ENCODE peak calls at places on chromosomes 12 and 14, in ten cellular contexts. One of them, this sample, is unnamed.

GRCh38 chr12:83664650-83665049 is 977.9 kb downstream of the TMTC2 start:
- DNase-seq in suprapubic skin: no peak
- DNase-seq in SK-N-SH: peak
- DNase-seq in transverse colon: no peak
- DNase-seq in HCT116: no peak
- DNase-seq in K562: no peak
- DNase-seq in GM23338: no peak
- DNase-seq in endothelial cell of umbilical vein: no peak
- DNase-seq in sigmoid colon: no peak
- DNase-seq in prostate gland: no peak
- DNase-seq in this sample: no peak

GRCh38 chr12:6697584-6698351 is 2.8 kb downstream of the PIANP start:
- DNase-seq in suprapubic skin: no peak
- DNase-seq in transverse colon: peak
- DNase-seq in endothelial cell of umbilical vein: peak
- DNase-seq in SK-N-SH: peak
- DNase-seq in K562: peak
- DNase-seq in prostate gland: no peak
- DNase-seq in HCT116: peak
- DNase-seq in sigmoid colon: peak
- DNase-seq in GM23338: peak
- DNase-seq in this sample: no peak

GRCh38 chr12:128966411-128966810 is 113.1 kb downstream of the GLT1D1 start:
- DNase-seq in prostate gland: no peak
- DNase-seq in transverse colon: no peak
- DNase-seq in HCT116: no peak
- DNase-seq in sigmoid colon: no peak
- DNase-seq in GM23338: no peak
- DNase-seq in SK-N-SH: no peak
- DNase-seq in K562: no peak
- DNase-seq in endothelial cell of umbilical vein: no peak
- DNase-seq in suprapubic skin: no peak
- DNase-seq in this sample: no peak

GRCh38 chr12:74412607-74413230 is 124.9 kb upstream of the ATXN7L3B start:
- DNase-seq in GM23338: peak
- DNase-seq in endothelial cell of umbilical vein: peak
- DNase-seq in prostate gland: no peak
- DNase-seq in HCT116: peak
- DNase-seq in K562: peak
- DNase-seq in sigmoid colon: no peak
- DNase-seq in SK-N-SH: no peak
- DNase-seq in suprapubic skin: no peak
- DNase-seq in transverse colon: no peak
- DNase-seq in this sample: no peak

GRCh38 chr14:105389976-105390848 is 8.1 kb upstream of the TEX22 start:
- DNase-seq in suprapubic skin: no peak
- DNase-seq in K562: no peak
- DNase-seq in sigmoid colon: no peak
- DNase-seq in endothelial cell of umbilical vein: no peak
- DNase-seq in HCT116: no peak
- DNase-seq in GM23338: no peak
- DNase-seq in transverse colon: no peak
- DNase-seq in prostate gland: no peak
- DNase-seq in SK-N-SH: no peak
- DNase-seq in this sample: no peak

GRCh38 chr12:79691299-79692248 is 810 bp upstream of the PAWR start:
- DNase-seq in endothelial cell of umbilical vein: peak
- DNase-seq in suprapubic skin: no peak
- DNase-seq in GM23338: no peak
- DNase-seq in sigmoid colon: no peak
- DNase-seq in prostate gland: peak
- DNase-seq in SK-N-SH: peak
- DNase-seq in K562: no peak
- DNase-seq in HCT116: no peak
- DNase-seq in transverse colon: peak
- DNase-seq in this sample: no peak

GRCh38 chr14:74571901-74572828 is 39.9 kb downstream of the LTBP2 start:
- DNase-seq in K562: no peak
- DNase-seq in GM23338: no peak
- DNase-seq in endothelial cell of umbilical vein: peak
- DNase-seq in transverse colon: peak
- DNase-seq in prostate gland: no peak
- DNase-seq in SK-N-SH: no peak
- DNase-seq in HCT116: peak
- DNase-seq in suprapubic skin: no peak
- DNase-seq in sigmoid colon: no peak
- DNase-seq in this sample: no peak

GRCh38 chr14:104431929-104432541 is 147.5 kb upstream of the C14orf180 start:
- DNase-seq in sigmoid colon: peak
- DNase-seq in transverse colon: no peak
- DNase-seq in HCT116: no peak
- DNase-seq in GM23338: no peak
- DNase-seq in K562: no peak
- DNase-seq in endothelial cell of umbilical vein: no peak
- DNase-seq in SK-N-SH: no peak
- DNase-seq in prostate gland: no peak
- DNase-seq in suprapubic skin: peak
- DNase-seq in this sample: no peak

GRCh38 chr14:52706286-52706685 is 714 bp upstream of the PSMC6 start:
- DNase-seq in endothelial cell of umbilical vein: peak
- DNase-seq in prostate gland: no peak
- DNase-seq in suprapubic skin: no peak
- DNase-seq in GM23338: peak
- DNase-seq in HCT116: no peak
- DNase-seq in SK-N-SH: peak
- DNase-seq in K562: peak
- DNase-seq in sigmoid colon: no peak
- DNase-seq in transverse colon: no peak
- DNase-seq in this sample: no peak

GRCh38 chr12:123389560-123390351 is 5.8 kb downstream of the KMT5A start:
- DNase-seq in prostate gland: peak
- DNase-seq in SK-N-SH: peak
- DNase-seq in GM23338: peak
- DNase-seq in transverse colon: peak
- DNase-seq in K562: peak
- DNase-seq in endothelial cell of umbilical vein: peak
- DNase-seq in suprapubic skin: peak
- DNase-seq in HCT116: no peak
- DNase-seq in sigmoid colon: peak
- DNase-seq in this sample: no peak

GRCh38 chr12:39722511-39722910 is 102.9 kb upstream of the ABCD2 start:
- DNase-seq in GM23338: no peak
- DNase-seq in SK-N-SH: no peak
- DNase-seq in endothelial cell of umbilical vein: no peak
- DNase-seq in suprapubic skin: no peak
- DNase-seq in transverse colon: no peak
- DNase-seq in K562: no peak
- DNase-seq in HCT116: no peak
- DNase-seq in sigmoid colon: no peak
- DNase-seq in prostate gland: no peak
- DNase-seq in this sample: no peak
- H3K4me3 ChIP-seq in GM23338: no peak
- H3K4me3 ChIP-seq in SK-N-SH: no peak
- H3K4me3 ChIP-seq in endothelial cell of umbilical vein: no peak
- H3K4me3 ChIP-seq in suprapubic skin: no peak
- H3K4me3 ChIP-seq in transverse colon: no peak
- H3K4me3 ChIP-seq in K562: no peak
- H3K4me3 ChIP-seq in HCT116: no peak
- H3K4me3 ChIP-seq in sigmoid colon: no peak
- H3K4me3 ChIP-seq in prostate gland: no peak
- H3K4me3 ChIP-seq in this sample: no peak

GRCh38 chr14:25004389-25004809 is 45.5 kb downstream of the STXBP6 start:
- DNase-seq in prostate gland: no peak
- DNase-seq in transverse colon: no peak
- DNase-seq in GM23338: no peak
- DNase-seq in K562: no peak
- DNase-seq in endothelial cell of umbilical vein: no peak
- DNase-seq in suprapubic skin: no peak
- DNase-seq in sigmoid colon: no peak
- DNase-seq in HCT116: no peak
- DNase-seq in SK-N-SH: no peak
- DNase-seq in this sample: no peak
- TF ChIP-seq POLR2AphosphoS5 in prostate gland: no peak
- TF ChIP-seq POLR2AphosphoS5 in transverse colon: no peak
- TF ChIP-seq POLR2AphosphoS5 in GM23338: no peak
- TF ChIP-seq POLR2AphosphoS5 in K562: no peak
- TF ChIP-seq POLR2AphosphoS5 in endothelial cell of umbilical vein: no peak
- TF ChIP-seq POLR2AphosphoS5 in suprapubic skin: no peak
- TF ChIP-seq POLR2AphosphoS5 in sigmoid colon: no peak
- TF ChIP-seq POLR2AphosphoS5 in HCT116: no peak
- TF ChIP-seq POLR2AphosphoS5 in SK-N-SH: no peak
- TF ChIP-seq POLR2AphosphoS5 in this sample: no peak

GRCh38 chr12:52395761-52396434 is 10.2 kb downstream of the KRT82 start:
- DNase-seq in suprapubic skin: no peak
- DNase-seq in prostate gland: no peak
- DNase-seq in sigmoid colon: peak
- DNase-seq in transverse colon: peak
- DNase-seq in GM23338: peak
- DNase-seq in SK-N-SH: no peak
- DNase-seq in K562: peak
- DNase-seq in HCT116: peak
- DNase-seq in endothelial cell of umbilical vein: no peak
- DNase-seq in this sample: no peak
- TF ChIP-seq CTCF in suprapubic skin: peak
- TF ChIP-seq CTCF in prostate gland: no peak
- TF ChIP-seq CTCF in sigmoid colon: no peak
- TF ChIP-seq CTCF in transverse colon: peak
- TF ChIP-seq CTCF in GM23338: peak
- TF ChIP-seq CTCF in SK-N-SH: peak
- TF ChIP-seq CTCF in K562: peak
- TF ChIP-seq CTCF in HCT116: peak
- TF ChIP-seq CTCF in endothelial cell of umbilical vein: no peak
- TF ChIP-seq CTCF in this sample: no peak

DNA sequence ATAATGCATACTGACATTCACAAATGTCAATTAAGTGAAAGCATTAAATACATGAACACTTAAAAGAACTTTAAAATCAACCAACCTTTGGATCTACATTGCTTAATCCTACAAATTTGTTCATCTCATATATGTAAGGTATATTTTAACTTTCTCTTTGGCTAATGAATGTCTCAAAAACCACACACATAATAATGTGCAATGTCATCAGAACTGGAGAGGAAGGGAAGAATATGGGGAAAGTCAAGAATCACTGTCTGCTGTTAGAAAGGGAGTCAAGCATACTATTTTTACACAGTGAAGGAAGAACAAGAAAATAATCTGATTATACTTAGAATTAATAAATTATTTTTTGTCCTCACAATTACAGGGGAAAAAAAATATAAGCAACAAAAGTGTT is 4.9 kb downstream of the GMFB start:
- DNase-seq in HCT116: no peak
- DNase-seq in GM23338: no peak
- DNase-seq in endothelial cell of umbilical vein: no peak
- DNase-seq in sigmoid colon: no peak
- DNase-seq in prostate gland: no peak
- DNase-seq in transverse colon: no peak
- DNase-seq in SK-N-SH: no peak
- DNase-seq in suprapubic skin: no peak
- DNase-seq in K562: no peak
- DNase-seq in this sample: no peak
- H3K4me3 ChIP-seq in HCT116: no peak
- H3K4me3 ChIP-seq in GM23338: no peak
- H3K4me3 ChIP-seq in endothelial cell of umbilical vein: no peak
- H3K4me3 ChIP-seq in sigmoid colon: no peak
- H3K4me3 ChIP-seq in prostate gland: no peak
- H3K4me3 ChIP-seq in transverse colon: no peak
- H3K4me3 ChIP-seq in SK-N-SH: no peak
- H3K4me3 ChIP-seq in suprapubic skin: no peak
- H3K4me3 ChIP-seq in K562: no peak
- H3K4me3 ChIP-seq in this sample: no peak

GRCh38 chr12:57527184-57527583 is 4.6 kb downstream of the MBD6 start:
- DNase-seq in sigmoid colon: no peak
- DNase-seq in endothelial cell of umbilical vein: no peak
- DNase-seq in prostate gland: no peak
- DNase-seq in SK-N-SH: no peak
- DNase-seq in suprapubic skin: no peak
- DNase-seq in K562: no peak
- DNase-seq in GM23338: no peak
- DNase-seq in transverse colon: no peak
- DNase-seq in HCT116: no peak
- DNase-seq in this sample: no peak
- TF ChIP-seq POLR2AphosphoS5 in sigmoid colon: no peak
- TF ChIP-seq POLR2AphosphoS5 in endothelial cell of umbilical vein: no peak
- TF ChIP-seq POLR2AphosphoS5 in prostate gland: no peak
- TF ChIP-seq POLR2AphosphoS5 in SK-N-SH: no peak
- TF ChIP-seq POLR2AphosphoS5 in suprapubic skin: no peak
- TF ChIP-seq POLR2AphosphoS5 in K562: no peak
- TF ChIP-seq POLR2AphosphoS5 in GM23338: no peak
- TF ChIP-seq POLR2AphosphoS5 in transverse colon: no peak
- TF ChIP-seq POLR2AphosphoS5 in HCT116: no peak
- TF ChIP-seq POLR2AphosphoS5 in this sample: no peak

DNA sequence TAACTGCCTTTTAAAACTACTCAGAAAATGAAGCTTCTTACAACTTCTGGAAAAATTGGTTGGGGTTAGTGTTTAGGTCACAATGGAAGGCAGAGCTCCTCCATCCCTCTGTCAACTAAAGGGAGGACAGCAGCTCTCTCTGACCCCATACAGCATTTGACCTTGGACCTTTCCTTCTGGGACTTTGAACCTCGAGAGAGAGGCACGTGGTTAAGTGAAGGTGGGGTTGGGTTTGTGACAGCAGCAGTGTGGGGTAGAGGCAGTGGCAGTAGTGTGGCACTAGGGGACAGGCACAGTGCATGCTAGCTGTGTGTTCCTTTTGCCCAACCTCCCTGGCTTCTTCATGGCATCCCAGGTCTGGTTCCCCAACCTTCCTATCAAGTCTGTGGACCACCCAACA is 9.4 kb upstream of the C12orf75 start:
- DNase-seq in prostate gland: no peak
- DNase-seq in K562: no peak
- DNase-seq in HCT116: no peak
- DNase-seq in sigmoid colon: no peak
- DNase-seq in suprapubic skin: no peak
- DNase-seq in GM23338: no peak
- DNase-seq in endothelial cell of umbilical vein: no peak
- DNase-seq in SK-N-SH: no peak
- DNase-seq in transverse colon: no peak
- DNase-seq in this sample: no peak
- TF ChIP-seq CTCF in prostate gland: no peak
- TF ChIP-seq CTCF in K562: no peak
- TF ChIP-seq CTCF in HCT116: no peak
- TF ChIP-seq CTCF in sigmoid colon: no peak
- TF ChIP-seq CTCF in suprapubic skin: no peak
- TF ChIP-seq CTCF in GM23338: peak
- TF ChIP-seq CTCF in endothelial cell of umbilical vein: no peak
- TF ChIP-seq CTCF in SK-N-SH: no peak
- TF ChIP-seq CTCF in transverse colon: no peak
- TF ChIP-seq CTCF in this sample: no peak

DNA sequence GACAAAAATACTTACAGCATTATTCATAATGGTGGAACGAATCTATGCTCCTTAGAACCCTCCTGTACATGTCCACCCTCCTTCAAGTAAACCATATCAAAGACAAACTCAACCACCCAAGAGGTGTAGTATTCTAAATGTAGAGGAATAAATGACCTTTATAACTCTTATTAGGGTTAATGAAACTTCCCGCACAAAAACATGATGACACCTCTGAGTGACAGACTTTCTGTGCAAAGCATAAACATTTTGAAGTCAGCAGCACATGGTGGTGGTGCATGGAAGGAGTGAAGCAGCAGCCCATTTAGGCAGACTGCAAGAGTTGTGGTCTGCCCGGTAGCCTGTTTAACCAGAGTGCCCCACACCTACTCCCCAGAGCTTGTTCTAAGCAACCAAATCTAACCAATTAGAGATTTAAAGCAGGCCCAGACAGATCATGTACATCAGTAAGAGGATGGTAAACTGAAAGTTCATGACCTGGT is 615 bp upstream of the ASB8 start:
- DNase-seq in suprapubic skin: no peak
- DNase-seq in SK-N-SH: no peak
- DNase-seq in K562: no peak
- DNase-seq in transverse colon: no peak
- DNase-seq in sigmoid colon: no peak
- DNase-seq in prostate gland: no peak
- DNase-seq in GM23338: no peak
- DNase-seq in endothelial cell of umbilical vein: no peak
- DNase-seq in HCT116: no peak
- DNase-seq in this sample: no peak
- H3K4me3 ChIP-seq in suprapubic skin: peak
- H3K4me3 ChIP-seq in SK-N-SH: peak
- H3K4me3 ChIP-seq in K562: peak
- H3K4me3 ChIP-seq in transverse colon: peak
- H3K4me3 ChIP-seq in sigmoid colon: peak
- H3K4me3 ChIP-seq in prostate gland: peak
- H3K4me3 ChIP-seq in GM23338: peak
- H3K4me3 ChIP-seq in endothelial cell of umbilical vein: peak
- H3K4me3 ChIP-seq in HCT116: peak
- H3K4me3 ChIP-seq in this sample: peak